ENCODE peak calls at places on chromosome 9, in four cellular contexts. G, Y, S and I are unnamed samples.

GRCh38 chr9:84121991-84122523 is 141.5 kb downstream of the RMI1 start:
- DNase-seq in G (no peak), Y (no peak), S (no peak), I (no peak)

GRCh38 chr9:134738869-134739659 is 97.5 kb downstream of the COL5A1 start:
- DNase-seq in G (peak), Y (peak), S (peak), I (peak)

GRCh38 chr9:136001231-136001630 is 40.1 kb upstream of the UBAC1 start:
- DNase-seq in G (no peak), Y (no peak), S (no peak), I (no peak)

GRCh38 chr9:137465000-137465769 is 6.1 kb upstream of the NSMF start:
- DNase-seq in G (no peak), Y (no peak), S (no peak), I (peak)

GRCh38 chr9:92402359-92402758 is 2.0 kb downstream of the OGN start:
- DNase-seq in G (no peak), Y (no peak), S (no peak), I (no peak)

GRCh38 chr9:23220957-23221356 is 605.1 kb downstream of the ELAVL2 start:
- DNase-seq in G (no peak), Y (no peak), S (no peak), I (no peak)

GRCh38 chr9:82532504-82532903 is 530.4 kb downstream of the RASEF start:
- DNase-seq in G (no peak), Y (no peak), S (no peak), I (no peak)

GRCh38 chr9:106947097-106947496 is 84.1 kb downstream of the ZNF462 start:
- DNase-seq in G (no peak), Y (no peak), S (no peak), I (no peak)

GRCh38 chr9:4489562-4489918 is 728 bp upstream of the SLC1A1 start:
- DNase-seq in G (no peak), Y (no peak), S (no peak), I (no peak)

GRCh38 chr9:16267336-16268036 is 603.0 kb downstream of the BNC2 start:
- DNase-seq in G (no peak), Y (no peak), S (no peak), I (peak)

GRCh38 chr9:88732128-88732527 is 197.2 kb downstream of the NXNL2 start:
- DNase-seq in G (no peak), Y (no peak), S (no peak), I (no peak)

GRCh38 chr9:73649552-73649951 is 497.9 kb downstream of the ANXA1 start:
- DNase-seq in G (no peak), Y (no peak), S (no peak), I (peak)

GRCh38 chr9:36730414-36730813 is 157.7 kb downstream of the MELK start:
- DNase-seq in G (no peak), Y (no peak), S (no peak), I (no peak)

GRCh38 chr9:114733814-114734213 is 51.8 kb upstream of the TEX48 start:
- DNase-seq in G (no peak), Y (no peak), S (no peak), I (no peak)

GRCh38 chr9:70488098-70488792 is 73.8 kb upstream of the KLF9 start:
- DNase-seq in G (no peak), Y (no peak), S (no peak), I (no peak)

DNA sequence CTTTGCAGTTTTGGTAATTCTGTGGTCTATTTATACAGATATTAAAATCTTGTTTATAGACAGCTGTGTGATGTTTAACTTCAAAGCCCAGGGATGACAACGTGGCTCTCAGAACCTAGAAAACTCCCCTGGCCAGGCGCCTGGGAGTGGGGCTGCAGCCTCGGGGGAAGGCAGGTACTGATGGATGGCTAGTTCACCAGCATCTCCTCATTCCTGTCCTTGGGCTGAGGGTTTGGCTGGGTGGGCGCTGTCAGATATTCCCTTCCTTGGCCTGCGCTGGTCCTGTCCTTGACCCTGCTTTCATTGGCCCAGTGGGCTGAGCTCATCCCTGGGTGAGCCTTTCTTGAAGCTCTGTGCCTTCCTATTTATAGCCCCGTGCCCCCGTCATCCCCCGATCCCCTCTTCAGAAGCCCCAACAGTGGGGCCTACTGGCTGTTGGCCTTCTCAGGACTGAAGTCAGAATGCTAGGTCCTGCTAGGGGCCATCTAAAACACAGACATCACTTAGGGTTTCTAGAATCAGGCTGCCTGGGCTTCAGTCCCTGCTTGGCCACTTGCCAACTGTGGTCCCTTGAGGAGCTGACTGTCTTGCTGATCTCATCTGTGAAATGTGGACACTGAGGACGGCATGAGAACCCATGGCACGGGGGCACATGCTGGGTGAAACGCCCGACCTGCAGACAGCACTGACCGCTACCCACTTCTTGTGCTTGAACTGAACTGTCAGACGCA is 20.9 kb downstream of the SH3GLB2 start:
- DNase-seq in G (no peak), Y (no peak), S (peak), I (no peak)
- TF ChIP-seq CTCF in G (no peak), Y (no peak), S (no peak), I (no peak)

DNA sequence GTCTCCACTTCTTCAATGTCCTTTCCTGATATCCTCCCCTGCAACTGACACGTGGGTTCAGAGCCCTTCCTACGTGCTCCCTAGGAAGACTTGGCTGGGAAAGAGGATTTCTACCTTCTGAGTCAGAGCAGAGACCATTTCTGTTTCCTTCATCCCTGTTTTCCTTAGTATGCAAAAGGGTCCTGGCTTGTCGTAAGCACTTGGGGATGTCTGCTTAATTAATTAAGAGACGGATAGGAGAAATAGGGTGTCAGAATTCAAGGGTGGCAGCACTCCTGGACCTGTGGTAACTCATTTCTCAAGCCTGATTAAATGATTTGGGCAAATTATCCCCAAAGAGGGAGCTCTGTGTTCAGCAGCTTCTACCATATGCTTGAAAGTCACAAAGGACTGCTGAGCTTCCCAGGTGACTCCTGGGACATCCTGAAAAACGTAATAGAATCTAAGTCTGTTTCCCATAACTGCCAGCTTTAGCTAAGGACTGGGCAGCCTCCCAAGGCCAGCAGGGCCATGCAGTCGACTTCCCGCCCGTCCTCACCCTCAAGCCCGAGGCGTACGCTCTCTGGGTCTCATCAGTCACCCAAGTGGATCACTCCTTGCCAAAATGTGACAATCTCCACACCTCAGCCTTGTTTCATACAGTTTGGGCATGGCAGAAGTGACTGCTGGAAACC is 20.5 kb downstream of the ABCA1 start:
- DNase-seq in G (no peak), Y (no peak), S (no peak), I (no peak)
- TF ChIP-seq POLR2AphosphoS5 in G (no peak), Y (no peak), S (no peak), I (no peak)

GRCh38 chr9:128421474-128422010 is 885 bp downstream of the CERCAM start:
- DNase-seq in G (no peak), Y (no peak), S (peak), I (no peak)
- H3K4me3 ChIP-seq in G (peak), Y (peak), S (peak), I (peak)

GRCh38 chr9:121720992-121721350 is 69.5 kb downstream of the DAB2IP start:
- DNase-seq in G (no peak), Y (no peak), S (no peak), I (no peak)
- TF ChIP-seq CTCF in G (peak), Y (no peak), S (no peak), I (no peak)

DNA sequence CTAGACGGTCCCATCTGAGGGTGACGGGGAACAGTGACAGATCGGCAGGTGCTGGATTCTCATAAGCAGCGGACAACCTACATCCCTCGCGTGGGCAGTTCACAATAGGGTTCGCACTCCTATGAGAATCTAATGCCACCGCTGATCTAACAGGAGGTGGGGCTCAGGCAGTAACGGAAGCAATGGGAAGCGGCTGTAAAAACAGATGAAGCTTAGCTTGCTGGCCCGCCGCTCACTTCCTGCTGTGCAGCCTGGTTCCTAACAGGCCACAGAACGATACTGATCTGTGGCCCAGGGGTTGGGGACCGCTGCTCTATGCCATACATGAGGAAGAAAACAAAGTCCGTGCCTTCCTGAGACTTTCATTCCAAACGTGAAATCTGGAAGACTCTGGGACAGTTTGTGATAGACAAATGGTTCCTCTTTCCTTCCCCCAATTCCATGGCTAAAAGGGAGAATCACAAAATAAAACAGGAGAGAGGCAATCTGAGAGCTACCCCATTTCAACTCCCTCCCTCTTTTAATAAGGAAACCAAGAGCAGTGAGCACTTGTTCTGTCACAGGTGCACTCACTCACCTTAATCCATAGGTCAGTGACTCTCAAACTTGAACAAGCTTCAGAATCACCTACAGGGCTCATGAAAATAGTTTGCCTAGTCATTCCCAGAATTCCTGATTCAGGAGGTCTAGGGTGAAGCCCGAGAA is 12.1 kb downstream of the PDCL start:
- DNase-seq in G (no peak), Y (peak), S (no peak), I (no peak)
- TF ChIP-seq POLR2AphosphoS5 in G (no peak), Y (no peak), S (no peak), I (peak)

DNA sequence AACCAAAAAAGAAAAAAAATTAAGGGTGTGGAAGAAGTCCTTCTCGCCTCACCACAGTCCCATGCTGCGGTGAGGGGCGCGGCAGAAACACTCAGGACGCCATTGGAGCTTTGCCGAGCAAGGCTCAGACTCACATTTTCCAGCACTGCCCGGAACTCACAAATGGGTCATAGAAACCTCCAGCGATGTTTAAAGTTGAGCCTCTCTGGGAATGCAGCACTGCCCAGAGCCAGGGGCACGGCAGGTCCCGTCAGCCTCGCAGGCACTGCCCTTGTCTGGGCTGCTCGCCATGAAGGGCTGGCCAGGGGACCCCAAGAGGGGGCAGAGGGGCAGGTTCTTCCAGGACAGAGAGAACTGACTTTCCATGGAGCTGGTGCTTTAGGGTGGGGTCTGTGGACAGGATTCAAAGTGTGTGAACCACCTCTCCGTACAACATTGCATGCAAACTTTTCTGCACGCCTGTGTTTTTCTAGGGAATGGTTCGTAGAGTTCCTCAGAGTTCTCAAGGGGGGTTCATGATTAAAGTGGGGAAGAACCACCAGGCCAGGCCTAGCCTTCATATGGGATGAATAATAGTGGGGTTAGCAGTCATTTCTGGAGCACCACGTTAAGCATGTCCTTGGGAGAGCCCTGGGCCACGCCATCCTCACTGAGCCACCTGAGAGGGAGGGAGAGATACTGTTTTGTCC is 38.4 kb downstream of the PRRX2 start:
- DNase-seq in G (no peak), Y (no peak), S (no peak), I (no peak)
- H3K4me3 ChIP-seq in G (no peak), Y (no peak), S (no peak), I (no peak)

GRCh38 chr9:101126556-101126955 is 98.0 kb downstream of the PLPPR1 start:
- DNase-seq in G (no peak), Y (no peak), S (no peak), I (no peak)
- TF ChIP-seq CTCF in G (no peak), Y (no peak), S (no peak), I (no peak)

GRCh38 chr9:98178874-98179850 is 13.3 kb downstream of the CORO2A start:
- DNase-seq in G (no peak), Y (no peak), S (no peak), I (peak)

GRCh38 chr9:98180996-98181395 is 11.4 kb downstream of the CORO2A start:
- DNase-seq in G (no peak), Y (no peak), S (no peak), I (no peak)

GRCh38 chr9:98182069-98182820 is 10.2 kb downstream of the CORO2A start:
- DNase-seq in G (no peak), Y (no peak), S (peak), I (no peak)

GRCh38 chr9:98182889-98183599 is 9.4 kb downstream of the CORO2A start:
- DNase-seq in G (no peak), Y (no peak), S (peak), I (no peak)

DNA sequence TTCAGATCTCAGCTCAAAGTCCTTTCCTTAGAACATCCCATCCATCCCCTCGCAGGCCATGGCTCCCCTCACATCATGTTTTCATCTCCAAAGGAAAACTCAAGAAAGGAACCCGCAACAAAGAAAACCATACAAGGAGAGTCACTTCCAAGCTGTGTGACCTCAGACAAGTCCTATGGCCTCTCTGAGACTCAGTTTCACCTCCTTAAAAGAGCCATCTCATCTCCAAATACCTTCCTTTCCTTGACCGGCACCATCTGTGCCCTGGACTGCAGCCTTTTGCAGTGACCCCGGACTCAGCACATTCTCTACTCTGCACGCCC is 10.7 kb downstream of the CORO2A start:
- DNase-seq in G (no peak), Y (no peak), S (no peak), I (no peak)
- TF ChIP-seq POLR2AphosphoS5 in G (no peak), Y (no peak), S (no peak), I (no peak)

GRCh38 chr9:14311940-14312572 is 1.9 kb downstream of the NFIB start:
- DNase-seq in G (no peak), Y (no peak), S (no peak), I (no peak)
- H3K4me3 ChIP-seq in G (no peak), Y (peak), S (no peak), I (peak)